ENCODE peak calls at places on chromosomes 2 and 18, in eight cellular contexts. V, N, Y, H, J, R, L and Z are unnamed samples.

GRCh38 chr2:132670961-132671781 is 1.2 kb upstream of the LYPD1 start:
- DNase-seq in V (no peak), N (no peak), Y (no peak), H (no peak), J (no peak), R (no peak), L (no peak), Z (no peak)

GRCh38 chr2:86140969-86141392 is 34.9 kb downstream of the PTCD3 start:
- DNase-seq in V (no peak), N (no peak), Y (no peak), H (no peak), J (peak), R (no peak), L (no peak), Z (no peak)

GRCh38 chr2:7094113-7094760 is 177.0 kb downstream of the RNF144A start:
- DNase-seq in V (no peak), N (no peak), Y (no peak), H (no peak), J (no peak), R (no peak), L (no peak), Z (no peak)

GRCh38 chr18:3248670-3249359 is 1.2 kb downstream of the MYL12A start:
- DNase-seq in V (no peak), N (no peak), Y (peak), H (no peak), J (peak), R (no peak), L (peak), Z (no peak)

GRCh38 chr2:121245913-121246312 is 39.1 kb downstream of the TFCP2L1 start:
- DNase-seq in V (no peak), N (peak), Y (peak), H (peak), J (no peak), R (no peak), L (no peak), Z (no peak)

GRCh38 chr18:70380915-70381896 is 92.4 kb downstream of the SOCS6 start:
- DNase-seq in V (no peak), N (no peak), Y (peak), H (no peak), J (no peak), R (peak), L (peak), Z (no peak)

GRCh38 chr2:237864940-237865622 is 5.7 kb downstream of the RAMP1 start:
- DNase-seq in V (no peak), N (peak), Y (no peak), H (no peak), J (no peak), R (no peak), L (peak), Z (no peak)

GRCh38 chr18:68564961-68565360 is 149.9 kb downstream of the TMX3 start:
- DNase-seq in V (no peak), N (no peak), Y (no peak), H (no peak), J (no peak), R (no peak), L (no peak), Z (peak)

GRCh38 chr2:177710003-177710411 is 317.4 kb downstream of the AGPS start:
- DNase-seq in V (no peak), N (no peak), Y (no peak), H (no peak), J (no peak), R (no peak), L (no peak), Z (no peak)

GRCh38 chr2:171434671-171434980 is 600 bp downstream of the DCAF17 start:
- DNase-seq in V (no peak), N (peak), Y (peak), H (no peak), J (peak), R (no peak), L (peak), Z (no peak)

GRCh38 chr2:166384774-166385173 is 9.0 kb upstream of the SCN9A start:
- DNase-seq in V (no peak), N (no peak), Y (no peak), H (no peak), J (no peak), R (peak), L (no peak), Z (no peak)

GRCh38 chr2:170742896-170743529 is 27.2 kb upstream of the ERICH2 start:
- DNase-seq in V (no peak), N (no peak), Y (no peak), H (no peak), J (no peak), R (no peak), L (no peak), Z (no peak)

GRCh38 chr2:143128681-143129580 is at the start of gene ARHGAP15:
- DNase-seq in V (peak), N (no peak), Y (peak), H (no peak), J (peak), R (no peak), L (no peak), Z (peak)

GRCh38 chr2:207937818-207938217 is 87.5 kb downstream of the PLEKHM3 start:
- DNase-seq in V (no peak), N (no peak), Y (no peak), H (no peak), J (no peak), R (no peak), L (no peak), Z (peak)

GRCh38 chr2:188629890-188630483 is 338.3 kb downstream of the GULP1 start:
- DNase-seq in V (no peak), N (no peak), Y (no peak), H (no peak), J (no peak), R (no peak), L (no peak), Z (no peak)

GRCh38 chr2:44560352-44560751 is 198.6 kb downstream of the CAMKMT start:
- DNase-seq in V (no peak), N (no peak), Y (no peak), H (no peak), J (peak), R (no peak), L (no peak), Z (no peak)

GRCh38 chr18:23703057-23703986 is 14.1 kb downstream of the LAMA3 start:
- DNase-seq in V (no peak), N (no peak), Y (no peak), H (no peak), J (peak), R (peak), L (peak), Z (no peak)

GRCh38 chr18:11668441-11669169 is 20.5 kb upstream of the GNAL start:
- DNase-seq in V (no peak), N (no peak), Y (no peak), H (no peak), J (no peak), R (no peak), L (no peak), Z (no peak)

GRCh38 chr18:80009661-80010550 is 21.5 kb upstream of the TXNL4A start:
- DNase-seq in V (no peak), N (peak), Y (peak), H (no peak), J (no peak), R (no peak), L (no peak), Z (no peak)

GRCh38 chr2:23146011-23146410 is 239.0 kb upstream of the KLHL29 start:
- DNase-seq in V (no peak), N (no peak), Y (no peak), H (no peak), J (no peak), R (no peak), L (no peak), Z (no peak)

GRCh38 chr2:39405364-39405763 is 31.7 kb downstream of the MAP4K3 start:
- DNase-seq in V (no peak), N (no peak), Y (no peak), H (no peak), J (no peak), R (no peak), L (no peak), Z (no peak)

GRCh38 chr2:39407516-39408296 is 29.4 kb downstream of the MAP4K3 start:
- DNase-seq in V (no peak), N (no peak), Y (no peak), H (no peak), J (no peak), R (no peak), L (no peak), Z (no peak)

GRCh38 chr2:39409697-39410389 is 27.2 kb downstream of the MAP4K3 start:
- DNase-seq in V (no peak), N (no peak), Y (no peak), H (no peak), J (no peak), R (no peak), L (no peak), Z (no peak)

GRCh38 chr2:39411186-39411944 is 25.7 kb downstream of the MAP4K3 start:
- DNase-seq in V (no peak), N (no peak), Y (no peak), H (no peak), J (no peak), R (no peak), L (no peak), Z (no peak)

DNA sequence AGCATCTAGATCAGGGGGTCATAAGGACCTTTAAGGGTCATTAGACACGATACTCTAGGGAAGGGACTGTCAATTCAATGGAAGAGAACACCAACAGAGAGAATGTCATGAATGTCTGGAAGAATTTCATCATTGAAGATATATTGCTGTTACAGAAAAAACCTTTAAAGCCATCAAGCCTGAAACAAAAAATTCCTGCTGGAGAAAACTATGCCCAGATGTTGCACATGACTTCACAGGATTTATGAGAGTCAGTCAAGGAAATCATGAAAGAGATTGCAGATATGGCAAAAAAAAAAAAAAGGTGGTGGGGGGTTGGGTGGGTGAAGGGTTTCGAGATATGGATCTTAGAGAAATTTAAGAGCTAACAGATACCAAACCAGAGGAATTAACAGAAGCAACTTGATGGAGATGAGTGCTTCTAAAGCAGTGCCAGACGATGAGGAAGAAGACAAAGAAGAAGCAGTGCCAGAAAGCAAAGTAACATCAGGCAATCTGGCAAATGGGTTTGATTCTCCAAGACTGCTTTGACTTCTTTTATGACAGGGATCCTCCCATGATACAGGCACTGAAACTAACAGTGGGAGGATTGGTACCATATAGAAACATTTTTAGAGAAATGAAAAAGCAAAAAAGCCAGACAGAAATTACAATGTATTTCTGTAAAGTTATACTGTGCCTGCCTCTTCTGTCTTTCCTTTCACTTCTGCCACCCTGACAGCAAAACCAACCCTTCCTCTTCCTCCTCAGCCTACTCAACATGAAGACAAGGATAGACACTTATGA is 28.5 kb downstream of the MAP4K3 start:
- DNase-seq in V (peak), N (no peak), Y (no peak), H (no peak), J (peak), R (no peak), L (no peak), Z (peak)
- TF ChIP-seq POLR2AphosphoS5 in V (no peak), N (no peak), Y (no peak), H (no peak), J (no peak), R (no peak), L (no peak), Z (no peak)

GRCh38 chr2:69770193-69770702 is 28.3 kb downstream of the ANXA4 start:
- DNase-seq in V (no peak), N (no peak), Y (peak), H (no peak), J (no peak), R (peak), L (peak), Z (no peak)
- H3K27ac ChIP-seq in V (no peak), N (no peak), Y (peak), H (peak), J (no peak), R (peak), L (peak), Z (no peak)

DNA sequence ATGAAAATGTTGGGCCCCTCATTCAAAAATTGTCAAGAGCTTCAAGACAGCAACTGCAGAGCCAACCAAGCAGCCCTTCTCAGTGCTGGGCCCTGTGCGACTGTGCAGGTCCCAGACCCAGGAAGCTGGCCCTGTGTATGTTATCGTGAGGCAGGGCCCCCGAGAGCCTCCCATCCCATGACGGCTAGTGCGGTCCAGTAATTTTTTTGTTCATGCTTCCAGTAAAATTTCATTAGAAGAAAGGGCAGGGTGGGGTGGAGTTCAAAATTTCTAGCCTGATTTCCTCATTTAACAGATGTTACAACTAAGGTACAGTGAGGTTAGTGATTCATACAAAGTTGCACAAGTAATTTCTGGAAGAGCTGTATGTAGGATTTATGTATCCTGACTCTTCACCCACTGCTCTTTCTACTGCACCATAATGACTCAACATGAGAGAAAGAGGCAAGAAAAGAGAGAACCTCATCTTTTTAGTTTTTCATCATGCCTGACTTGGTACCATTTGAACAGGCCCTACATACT is 105.5 kb downstream of the ZEB2 start:
- DNase-seq in V (no peak), N (peak), Y (no peak), H (peak), J (peak), R (no peak), L (no peak), Z (no peak)
- TF ChIP-seq POLR2AphosphoS5 in V (no peak), N (peak), Y (peak), H (peak), J (peak), R (no peak), L (no peak), Z (no peak)

GRCh38 chr2:20094955-20095354 is 43.5 kb upstream of the LAPTM4A start:
- DNase-seq in V (no peak), N (no peak), Y (no peak), H (no peak), J (no peak), R (no peak), L (no peak), Z (no peak)
- H3K27ac ChIP-seq in V (no peak), N (no peak), Y (no peak), H (no peak), J (no peak), R (no peak), L (no peak), Z (peak)

DNA sequence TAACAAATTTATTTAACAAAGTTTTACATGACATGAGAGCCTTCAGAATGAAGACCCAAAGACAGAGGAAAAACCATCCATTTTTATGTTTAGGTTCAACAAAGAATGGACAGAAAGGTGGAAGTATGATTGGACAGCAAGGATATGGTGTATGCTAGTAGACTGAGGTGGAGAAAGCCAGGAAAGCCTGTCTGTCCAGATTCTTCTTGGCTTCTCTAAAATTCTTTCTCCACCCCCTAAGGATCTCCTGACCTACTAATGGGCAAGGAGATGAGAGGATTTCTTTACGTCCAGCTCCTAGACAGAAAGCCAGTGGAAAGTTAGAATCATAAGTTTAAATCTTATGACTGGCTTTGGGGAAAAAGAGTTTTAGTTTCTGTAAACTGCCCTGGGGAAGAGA is 3.0 kb downstream of the ATIC start:
- DNase-seq in V (no peak), N (no peak), Y (no peak), H (no peak), J (no peak), R (no peak), L (no peak), Z (no peak)
- TF ChIP-seq POLR2AphosphoS5 in V (no peak), N (no peak), Y (no peak), H (no peak), J (no peak), R (no peak), L (no peak), Z (no peak)

DNA sequence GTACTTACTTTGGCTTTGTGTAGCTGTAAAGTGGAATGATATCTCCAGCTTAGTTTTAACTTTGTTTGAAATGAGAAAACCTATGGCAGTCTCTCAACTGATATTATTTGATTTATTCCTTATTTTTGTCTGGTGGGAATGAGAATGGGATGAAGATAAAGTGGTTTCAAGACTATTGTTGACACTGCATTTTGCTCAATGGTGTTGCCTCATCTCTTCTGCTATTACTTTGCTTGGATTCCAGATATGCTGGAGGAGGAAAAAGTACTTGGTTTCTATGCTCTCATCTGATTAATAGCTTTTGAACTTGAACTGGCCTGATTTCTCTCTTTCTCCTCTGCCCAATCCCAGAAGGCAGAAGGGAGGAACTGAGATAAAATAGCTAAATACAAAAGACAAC is 198.2 kb downstream of the CTNNA2 start:
- DNase-seq in V (no peak), N (no peak), Y (no peak), H (no peak), J (no peak), R (no peak), L (no peak), Z (no peak)
- H3K27ac ChIP-seq in V (no peak), N (no peak), Y (no peak), H (no peak), J (no peak), R (no peak), L (no peak), Z (no peak)